ENCODE peak calls at places on chromosomes 3 and 15, in six cellular contexts. S is NCI-H2081; T is hypothalamus; K is skeletal muscle cell; L is naive thymus-derived CD8-positive, alpha-beta T cell; V is pons. A is an unnamed sample.

GRCh38 chr3:9168230-9168629 is 81.2 kb downstream of the SRGAP3 start:
- DNase-seq in T (peak; percentile 28), V (peak; percentile 44), S (no peak), K (no peak), L (no peak), A (no peak)

GRCh38 chr3:179867961-179868360 is 168.8 kb downstream of the PEX5L start:
- DNase-seq in T (no peak), V (no peak), K (no peak), L (no peak), S (no peak), A (no peak)

GRCh38 chr3:181700168-181701087 is 11.3 kb upstream of the SOX2 start:
- DNase-seq in T (peak; percentile 70), V (peak; percentile 93), S (peak; percentile 96), L (peak; percentile 22), K (peak; percentile 33), A (peak; percentile 44)

GRCh38 chr15:65309882-65310418 is 5.5 kb downstream of the RNU5B-1 start:
- DNase-seq in T (no peak), V (no peak), K (no peak), L (no peak), S (no peak), A (no peak)

GRCh38 chr15:48507416-48508065 is 138.0 kb downstream of the FBN1 start:
- DNase-seq in S (peak; percentile 54), K (peak; percentile 20), V (peak; percentile 72), L (no peak), T (no peak), A (peak; percentile 27)

GRCh38 chr3:171810278-171811058 is at the start of gene PLD1:
- DNase-seq in S (peak; percentile 89), K (no peak), T (peak; percentile 67), V (peak; percentile 68), L (no peak), A (peak; percentile 57)

GRCh38 chr3:152968388-152969024 is 133.6 kb downstream of the P2RY1 start:
- DNase-seq in K (peak; percentile 18), S (no peak), T (no peak), V (no peak), L (no peak), A (no peak)

GRCh38 chr15:47794266-47794914 is 77.1 kb downstream of the SEMA6D start:
- DNase-seq in V (no peak), L (no peak), T (no peak), S (no peak), K (no peak), A (no peak)

A was measured in DMS 273 treated with DMSO at 0.1 percent for 48 hours.